ENCODE peak calls at places on chromosomes 13 and 19, in six cellular contexts. One of them, this sample, is unnamed.

GRCh38 chr13:106276876-106277275 is 258.6 kb downstream of the EFNB2 start:
- DNase-seq in germinal center: no peak
- DNase-seq in fibroblast of lung: peak
- DNase-seq in NCI-H1417: no peak
- DNase-seq in stimulated activated CD8-positive, alpha-beta memory T cell treated with anti-CD3 and anti-CD28 coated beads, Interleukin-7, amount 100 ng/mL, for 48 hours: no peak
- DNase-seq in A549: no peak
- DNase-seq in this sample: no peak

GRCh38 chr19:30421571-30421970 is 49.4 kb downstream of the ZNF536 start:
- DNase-seq in germinal center: no peak
- DNase-seq in fibroblast of lung: no peak
- DNase-seq in stimulated activated CD8-positive, alpha-beta memory T cell treated with anti-CD3 and anti-CD28 coated beads, Interleukin-7, amount 100 ng/mL, for 48 hours: no peak
- DNase-seq in A549: no peak
- DNase-seq in NCI-H1417: no peak
- DNase-seq in this sample: no peak

GRCh38 chr13:85492283-85492682 is 306.9 kb downstream of the SLITRK6 start:
- DNase-seq in NCI-H1417: no peak
- DNase-seq in A549: no peak
- DNase-seq in fibroblast of lung: no peak
- DNase-seq in stimulated activated CD8-positive, alpha-beta memory T cell treated with anti-CD3 and anti-CD28 coated beads, Interleukin-7, amount 100 ng/mL, for 48 hours: no peak
- DNase-seq in germinal center: no peak
- DNase-seq in this sample: no peak

GRCh38 chr13:47893527-47893926 is 107.5 kb downstream of the SUCLA2 start:
- DNase-seq in fibroblast of lung: no peak
- DNase-seq in germinal center: no peak
- DNase-seq in NCI-H1417: no peak
- DNase-seq in A549: no peak
- DNase-seq in stimulated activated CD8-positive, alpha-beta memory T cell treated with anti-CD3 and anti-CD28 coated beads, Interleukin-7, amount 100 ng/mL, for 48 hours: no peak
- DNase-seq in this sample: no peak

GRCh38 chr13:93450226-93450625 is 223.6 kb downstream of the GPC6 start:
- DNase-seq in NCI-H1417: no peak
- DNase-seq in germinal center: no peak
- DNase-seq in stimulated activated CD8-positive, alpha-beta memory T cell treated with anti-CD3 and anti-CD28 coated beads, Interleukin-7, amount 100 ng/mL, for 48 hours: no peak
- DNase-seq in A549: no peak
- DNase-seq in fibroblast of lung: peak
- DNase-seq in this sample: no peak

GRCh38 chr19:36041831-36042230 is 9.2 kb upstream of the CLIP3 start:
- DNase-seq in stimulated activated CD8-positive, alpha-beta memory T cell treated with anti-CD3 and anti-CD28 coated beads, Interleukin-7, amount 100 ng/mL, for 48 hours: no peak
- DNase-seq in germinal center: no peak
- DNase-seq in fibroblast of lung: peak
- DNase-seq in NCI-H1417: no peak
- DNase-seq in A549: peak
- DNase-seq in this sample: no peak

GRCh38 chr19:11420894-11421606 is 1.9 kb upstream of the RGL3 start:
- DNase-seq in A549: no peak
- DNase-seq in NCI-H1417: no peak
- DNase-seq in germinal center: peak
- DNase-seq in fibroblast of lung: no peak
- DNase-seq in stimulated activated CD8-positive, alpha-beta memory T cell treated with anti-CD3 and anti-CD28 coated beads, Interleukin-7, amount 100 ng/mL, for 48 hours: no peak
- DNase-seq in this sample: no peak

GRCh38 chr13:43876366-43876765 is 3.2 kb downstream of the CCDC122 start:
- DNase-seq in fibroblast of lung: no peak
- DNase-seq in stimulated activated CD8-positive, alpha-beta memory T cell treated with anti-CD3 and anti-CD28 coated beads, Interleukin-7, amount 100 ng/mL, for 48 hours: no peak
- DNase-seq in A549: no peak
- DNase-seq in NCI-H1417: no peak
- DNase-seq in germinal center: no peak
- DNase-seq in this sample: no peak

GRCh38 chr19:33392341-33393285 is 19.1 kb downstream of the CEBPG start:
- DNase-seq in fibroblast of lung: no peak
- DNase-seq in stimulated activated CD8-positive, alpha-beta memory T cell treated with anti-CD3 and anti-CD28 coated beads, Interleukin-7, amount 100 ng/mL, for 48 hours: no peak
- DNase-seq in germinal center: no peak
- DNase-seq in NCI-H1417: peak
- DNase-seq in A549: no peak
- DNase-seq in this sample: peak

GRCh38 chr13:99228737-99229691 is 28.4 kb downstream of the UBAC2 start:
- DNase-seq in stimulated activated CD8-positive, alpha-beta memory T cell treated with anti-CD3 and anti-CD28 coated beads, Interleukin-7, amount 100 ng/mL, for 48 hours: no peak
- DNase-seq in NCI-H1417: no peak
- DNase-seq in A549: no peak
- DNase-seq in fibroblast of lung: peak
- DNase-seq in germinal center: peak
- DNase-seq in this sample: no peak

GRCh38 chr19:17834350-17835181 is 13.2 kb downstream of the JAK3 start:
- DNase-seq in A549: peak
- DNase-seq in germinal center: no peak
- DNase-seq in stimulated activated CD8-positive, alpha-beta memory T cell treated with anti-CD3 and anti-CD28 coated beads, Interleukin-7, amount 100 ng/mL, for 48 hours: no peak
- DNase-seq in NCI-H1417: no peak
- DNase-seq in fibroblast of lung: no peak
- DNase-seq in this sample: no peak

GRCh38 chr19:2213799-2214198 is 22.3 kb downstream of the PLEKHJ1 start:
- DNase-seq in stimulated activated CD8-positive, alpha-beta memory T cell treated with anti-CD3 and anti-CD28 coated beads, Interleukin-7, amount 100 ng/mL, for 48 hours: no peak
- DNase-seq in germinal center: no peak
- DNase-seq in NCI-H1417: peak
- DNase-seq in fibroblast of lung: no peak
- DNase-seq in A549: no peak
- DNase-seq in this sample: no peak

GRCh38 chr19:41816761-41817160 is 20.4 kb downstream of the CEACAM3 start:
- DNase-seq in germinal center: no peak
- DNase-seq in stimulated activated CD8-positive, alpha-beta memory T cell treated with anti-CD3 and anti-CD28 coated beads, Interleukin-7, amount 100 ng/mL, for 48 hours: no peak
- DNase-seq in NCI-H1417: no peak
- DNase-seq in fibroblast of lung: no peak
- DNase-seq in A549: no peak
- DNase-seq in this sample: no peak

GRCh38 chr13:68076046-68076445 is 845.9 kb upstream of the PCDH9 start:
- DNase-seq in stimulated activated CD8-positive, alpha-beta memory T cell treated with anti-CD3 and anti-CD28 coated beads, Interleukin-7, amount 100 ng/mL, for 48 hours: no peak
- DNase-seq in NCI-H1417: no peak
- DNase-seq in fibroblast of lung: no peak
- DNase-seq in A549: no peak
- DNase-seq in germinal center: no peak
- DNase-seq in this sample: no peak

GRCh38 chr13:60755380-60756163 is 358.6 kb downstream of the TDRD3 start:
- DNase-seq in NCI-H1417: no peak
- DNase-seq in fibroblast of lung: peak
- DNase-seq in stimulated activated CD8-positive, alpha-beta memory T cell treated with anti-CD3 and anti-CD28 coated beads, Interleukin-7, amount 100 ng/mL, for 48 hours: no peak
- DNase-seq in A549: peak
- DNase-seq in germinal center: no peak
- DNase-seq in this sample: no peak

GRCh38 chr13:41059466-41059865 is 1.8 kb upstream of the WBP4 start:
- DNase-seq in A549: no peak
- DNase-seq in stimulated activated CD8-positive, alpha-beta memory T cell treated with anti-CD3 and anti-CD28 coated beads, Interleukin-7, amount 100 ng/mL, for 48 hours: no peak
- DNase-seq in germinal center: no peak
- DNase-seq in NCI-H1417: no peak
- DNase-seq in fibroblast of lung: peak
- DNase-seq in this sample: no peak

GRCh38 chr19:47100290-47100689 is 13.3 kb downstream of the ZC3H4 start:
- DNase-seq in stimulated activated CD8-positive, alpha-beta memory T cell treated with anti-CD3 and anti-CD28 coated beads, Interleukin-7, amount 100 ng/mL, for 48 hours: no peak
- DNase-seq in NCI-H1417: no peak
- DNase-seq in A549: peak
- DNase-seq in fibroblast of lung: no peak
- DNase-seq in germinal center: no peak
- DNase-seq in this sample: no peak

GRCh38 chr13:47306991-47307390 is 410.1 kb upstream of the HTR2A start:
- DNase-seq in stimulated activated CD8-positive, alpha-beta memory T cell treated with anti-CD3 and anti-CD28 coated beads, Interleukin-7, amount 100 ng/mL, for 48 hours: no peak
- DNase-seq in fibroblast of lung: no peak
- DNase-seq in A549: no peak
- DNase-seq in germinal center: no peak
- DNase-seq in NCI-H1417: no peak
- DNase-seq in this sample: no peak

GRCh38 chr13:39415403-39415802 is 187.6 kb downstream of the LHFPL6 start:
- DNase-seq in germinal center: peak
- DNase-seq in fibroblast of lung: peak
- DNase-seq in A549: peak
- DNase-seq in stimulated activated CD8-positive, alpha-beta memory T cell treated with anti-CD3 and anti-CD28 coated beads, Interleukin-7, amount 100 ng/mL, for 48 hours: no peak
- DNase-seq in NCI-H1417: peak
- DNase-seq in this sample: peak

GRCh38 chr13:50650478-50650877 is 193.0 kb downstream of the DLEU7 start:
- DNase-seq in A549: no peak
- DNase-seq in NCI-H1417: no peak
- DNase-seq in stimulated activated CD8-positive, alpha-beta memory T cell treated with anti-CD3 and anti-CD28 coated beads, Interleukin-7, amount 100 ng/mL, for 48 hours: no peak
- DNase-seq in germinal center: no peak
- DNase-seq in fibroblast of lung: peak
- DNase-seq in this sample: no peak

GRCh38 chr13:65057986-65058385 is 2172.2 kb downstream of the PCDH9 start:
- DNase-seq in NCI-H1417: no peak
- DNase-seq in stimulated activated CD8-positive, alpha-beta memory T cell treated with anti-CD3 and anti-CD28 coated beads, Interleukin-7, amount 100 ng/mL, for 48 hours: no peak
- DNase-seq in A549: no peak
- DNase-seq in fibroblast of lung: peak
- DNase-seq in germinal center: no peak
- DNase-seq in this sample: no peak

GRCh38 chr13:97975280-97975850 is 21.9 kb downstream of the IPO5 start:
- DNase-seq in fibroblast of lung: no peak
- DNase-seq in A549: no peak
- DNase-seq in NCI-H1417: no peak
- DNase-seq in germinal center: no peak
- DNase-seq in stimulated activated CD8-positive, alpha-beta memory T cell treated with anti-CD3 and anti-CD28 coated beads, Interleukin-7, amount 100 ng/mL, for 48 hours: no peak
- DNase-seq in this sample: no peak

GRCh38 chr19:56958428-56958827 is 117.9 kb upstream of the PEG3 start:
- DNase-seq in stimulated activated CD8-positive, alpha-beta memory T cell treated with anti-CD3 and anti-CD28 coated beads, Interleukin-7, amount 100 ng/mL, for 48 hours: no peak
- DNase-seq in A549: no peak
- DNase-seq in fibroblast of lung: no peak
- DNase-seq in NCI-H1417: peak
- DNase-seq in germinal center: no peak
- DNase-seq in this sample: no peak

GRCh38 chr19:40281381-40282208 is 3.5 kb downstream of the AKT2 start:
- DNase-seq in fibroblast of lung: no peak
- DNase-seq in germinal center: no peak
- DNase-seq in stimulated activated CD8-positive, alpha-beta memory T cell treated with anti-CD3 and anti-CD28 coated beads, Interleukin-7, amount 100 ng/mL, for 48 hours: no peak
- DNase-seq in NCI-H1417: no peak
- DNase-seq in A549: no peak
- DNase-seq in this sample: no peak

GRCh38 chr13:51230473-51231105 is 8.4 kb downstream of the FAM124A start:
- DNase-seq in A549: no peak
- DNase-seq in germinal center: no peak
- DNase-seq in NCI-H1417: no peak
- DNase-seq in fibroblast of lung: peak
- DNase-seq in stimulated activated CD8-positive, alpha-beta memory T cell treated with anti-CD3 and anti-CD28 coated beads, Interleukin-7, amount 100 ng/mL, for 48 hours: no peak
- DNase-seq in this sample: no peak

GRCh38 chr19:2561895-2562294 is 86.0 kb downstream of the GADD45B start:
- DNase-seq in stimulated activated CD8-positive, alpha-beta memory T cell treated with anti-CD3 and anti-CD28 coated beads, Interleukin-7, amount 100 ng/mL, for 48 hours: peak
- DNase-seq in A549: no peak
- DNase-seq in NCI-H1417: no peak
- DNase-seq in fibroblast of lung: no peak
- DNase-seq in germinal center: peak
- DNase-seq in this sample: no peak

This sample was measured in COR-L47.